ENCODE peak calls at places on chromosomes 16 and 17, in four cellular contexts. O, W, G and N are unnamed samples.

GRCh38 chr16:72317378-72317777 is 145.4 kb upstream of the PMFBP1 start:
- DNase-seq in O (no peak), W (no peak), G (no peak), N (no peak)

GRCh38 chr16:23877107-23878070 is 41.6 kb downstream of the PRKCB start:
- DNase-seq in O (no peak), W (no peak), G (no peak), N (no peak)

GRCh38 chr17:19004601-19005441 is at the start of gene FAM83G:
- DNase-seq in O (peak; percentile 84), W (peak; percentile 80), G (peak; percentile 78), N (peak; percentile 82)

GRCh38 chr17:27608330-27609230 is 22.4 kb upstream of the LGALS9 start:
- DNase-seq in O (peak; percentile 9), W (no peak), G (no peak), N (no peak)

GRCh38 chr17:28720247-28720996 is 637 bp downstream of the RPL23A start:
- DNase-seq in O (no peak), W (no peak), G (no peak), N (no peak)

GRCh38 chr17:21359483-21359840 is 16.7 kb upstream of the KCNJ12 start:
- DNase-seq in O (no peak), W (no peak), G (no peak), N (no peak)

GRCh38 chr16:53643474-53643873 is 60.2 kb downstream of the RPGRIP1L start:
- DNase-seq in O (no peak), W (no peak), G (no peak), N (no peak)

GRCh38 chr17:61827649-61828395 is 35.5 kb downstream of the BRIP1 start:
- DNase-seq in O (no peak), W (no peak), G (no peak), N (no peak)

GRCh38 chr17:58969156-58969555 is 137.5 kb downstream of the TRIM37 start:
- DNase-seq in O (no peak), W (no peak), G (no peak), N (no peak)

GRCh38 chr16:4407543-4408322 is 8.7 kb downstream of the CORO7 start:
- DNase-seq in O (no peak), W (no peak), G (no peak), N (no peak)

GRCh38 chr16:714558-715447 is at the start of gene METRN:
- DNase-seq in O (peak; percentile 90), W (peak; percentile 85), G (peak; percentile 90), N (peak; percentile 89)

GRCh38 chr16:47461598-47462266 is 601 bp downstream of the PHKB start:
- DNase-seq in O (no peak), W (peak; percentile 2), G (no peak), N (no peak)

GRCh38 chr16:61791465-61791864 is 244.8 kb downstream of the CDH8 start:
- DNase-seq in O (no peak), W (no peak), G (no peak), N (no peak)

GRCh38 chr17:11779906-11780305 is 181.6 kb downstream of the DNAH9 start:
- DNase-seq in O (no peak), W (no peak), G (no peak), N (no peak)

GRCh38 chr16:22075043-22075757 is 17.1 kb upstream of the VWA3A start:
- DNase-seq in O (no peak), W (no peak), G (no peak), N (no peak)

GRCh38 chr16:58628845-58629680 is 563 bp downstream of the CNOT1 start:
- DNase-seq in O (peak; percentile 78), W (peak; percentile 30), G (peak; percentile 54), N (peak; percentile 80)

GRCh38 chr17:40399185-40399584 is 18.5 kb downstream of the TOP2A start:
- DNase-seq in O (no peak), W (no peak), G (no peak), N (no peak)

GRCh38 chr17:6047966-6048365 is 22.2 kb upstream of the WSCD1 start:
- DNase-seq in O (no peak), W (no peak), G (no peak), N (no peak)

GRCh38 chr16:1413684-1414531 is 596 bp downstream of the UNKL start:
- DNase-seq in O (peak; percentile 69), W (peak; percentile 49), G (peak; percentile 32), N (no peak)

GRCh38 chr17:44539664-44540063 is 17.6 kb upstream of the FZD2 start:
- DNase-seq in O (no peak), W (no peak), G (no peak), N (no peak)

GRCh38 chr16:47715442-47716054 is 254.4 kb downstream of the PHKB start:
- DNase-seq in O (no peak), W (no peak), G (no peak), N (no peak)

GRCh38 chr17:40577611-40578065 is 12.4 kb upstream of the CCR7 start:
- DNase-seq in O (no peak), W (no peak), G (no peak), N (no peak)

GRCh38 chr17:10463402-10463801 is 6.0 kb downstream of the MYH4 start:
- DNase-seq in O (no peak), W (no peak), G (no peak), N (no peak)

GRCh38 chr16:80369559-80369958 is 171.2 kb upstream of the DYNLRB2 start:
- DNase-seq in O (no peak), W (no peak), G (peak; percentile 31), N (peak; percentile 29)

GRCh38 chr17:59353936-59354755 is 22.7 kb downstream of the YPEL2 start:
- DNase-seq in O (no peak), W (no peak), G (no peak), N (no peak)

GRCh38 chr17:46770818-46771600 is 47.5 kb downstream of the WNT3 start:
- DNase-seq in O (no peak), W (no peak), G (no peak), N (no peak)

GRCh38 chr17:57261084-57261461 is 4.8 kb downstream of the MSI2 start:
- DNase-seq in O (no peak), W (no peak), G (no peak), N (no peak)

GRCh38 chr16:10552998-10553491 is 27.4 kb downstream of the EMP2 start:
- DNase-seq in O (no peak), W (no peak), G (peak; percentile 67), N (no peak)

GRCh38 chr17:37713028-37713431 is 31.8 kb downstream of the HNF1B start:
- DNase-seq in O (peak; percentile 66), W (no peak), G (no peak), N (no peak)

GRCh38 chr17:57550671-57551315 is 194.3 kb downstream of the CCDC182 start:
- DNase-seq in O (no peak), W (no peak), G (no peak), N (no peak)

GRCh38 chr16:64391009-64391663 is 730.7 kb downstream of the CDH11 start:
- DNase-seq in O (no peak), W (no peak), G (no peak), N (no peak)

GRCh38 chr17:9755083-9755482 is 36.3 kb downstream of the DHRS7C start:
- DNase-seq in O (no peak), W (no peak), G (no peak), N (no peak)

GRCh38 chr16:88978608-88979346 is 1.8 kb upstream of the CBFA2T3 start:
- DNase-seq in O (no peak), W (no peak), G (no peak), N (no peak)

GRCh38 chr16:73058221-73058615 is 10.3 kb upstream of the ZFHX3 start:
- DNase-seq in O (peak; percentile 65), W (no peak), G (peak; percentile 21), N (no peak)

GRCh38 chr17:42878123-42878880 is 22.3 kb upstream of the G6PC1 start:
- DNase-seq in O (peak; percentile 89), W (no peak), G (no peak), N (no peak)

GRCh38 chr16:4404247-4404966 is 12.0 kb downstream of the CORO7 start:
- DNase-seq in O (no peak), W (no peak), G (no peak), N (no peak)

GRCh38 chr17:50046667-50047066 is 9.2 kb upstream of the ITGA3 start:
- DNase-seq in O (peak; percentile 35), W (no peak), G (no peak), N (no peak)

GRCh38 chr17:56909742-56910508 is 3.9 kb downstream of the TRIM25 start:
- DNase-seq in O (peak; percentile 82), W (no peak), G (peak; percentile 57), N (no peak)

GRCh38 chr17:72467841-72468653 is 347.2 kb downstream of the SOX9 start:
- DNase-seq in O (no peak), W (no peak), G (no peak), N (no peak)

GRCh38 chr17:72463287-72464102 is 342.7 kb downstream of the SOX9 start:
- DNase-seq in O (no peak), W (no peak), G (no peak), N (no peak)

GRCh38 chr17:72466606-72467005 is 345.8 kb downstream of the SOX9 start:
- DNase-seq in O (no peak), W (no peak), G (no peak), N (no peak)

GRCh38 chr17:72465191-72466024 is 344.6 kb downstream of the SOX9 start:
- DNase-seq in O (no peak), W (no peak), G (no peak), N (no peak)

GRCh38 chr17:72466199-72466598 is 345.4 kb downstream of the SOX9 start:
- DNase-seq in O (no peak), W (no peak), G (no peak), N (no peak)
- H3K4me3 ChIP-seq in O (no peak overlapping the region), W (no peak overlapping the region), G (no peak overlapping the region), N (no peak overlapping the region)

GRCh38 chr16:66300501-66300900 is 66.0 kb upstream of the CDH5 start:
- DNase-seq in O (no peak), W (no peak), G (no peak), N (peak; percentile 28)

GRCh38 chr16:66304961-66305360 is 61.5 kb upstream of the CDH5 start:
- DNase-seq in O (no peak), W (no peak), G (no peak), N (peak; percentile 8)

GRCh38 chr16:66308096-66308495 is 58.4 kb upstream of the CDH5 start:
- DNase-seq in O (no peak), W (no peak), G (peak; percentile 7), N (no peak)

GRCh38 chr16:66306366-66307150 is 59.9 kb upstream of the CDH5 start:
- DNase-seq in O (no peak), W (no peak), G (no peak), N (no peak)

DNA sequence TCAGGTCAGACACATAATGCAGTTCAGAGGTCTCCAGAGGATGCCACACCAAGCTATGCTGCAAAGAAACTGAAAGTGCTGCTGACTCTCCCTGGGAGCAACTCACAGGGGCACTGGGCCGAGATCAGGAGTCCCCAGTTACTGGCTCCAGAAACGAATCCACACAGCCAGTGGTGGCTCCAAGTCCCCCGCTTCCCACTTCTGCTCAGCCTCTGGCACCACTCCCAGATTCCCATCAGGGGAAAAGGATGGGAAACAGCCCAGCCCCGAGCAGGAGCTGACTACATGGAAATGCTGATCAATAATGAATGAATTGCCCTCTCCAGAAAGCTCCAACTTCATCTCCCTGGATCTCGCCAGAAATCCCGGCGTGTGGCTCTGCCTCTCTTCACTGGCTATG is 62.3 kb upstream of the CDH5 start:
- DNase-seq in O (no peak), W (no peak), G (no peak), N (peak; percentile 43)
- H3K4me3 ChIP-seq in O (no peak overlapping the region), W (no peak overlapping the region), G (no peak overlapping the region), N (no peak overlapping the region)

GRCh38 chr16:27924411-27925118 is 138.9 kb downstream of the GSG1L start:
- DNase-seq in O (no peak), W (no peak), G (no peak), N (no peak)
- H3K4me3 ChIP-seq in O (no peak overlapping the region), W (no peak overlapping the region), G (no peak overlapping the region), N (no peak overlapping the region)

GRCh38 chr16:15647615-15648014 is 2.4 kb upstream of the NDE1 start:
- DNase-seq in O (no peak), W (no peak), G (no peak), N (no peak)
- H3K4me3 ChIP-seq in O (no peak overlapping the region), W (no peak overlapping the region), G (no peak overlapping the region), N (no peak overlapping the region)